ENCODE peak calls at places on chromosomes 4 and X, in ten cellular contexts. M is ACHN; O is CD4-positive, alpha-beta T cell; P is epithelial cell of esophagus; Q is AG08396; H is CD4-positive, CD25-positive, alpha-beta regulatory T cell; D is cardiac muscle cell; L is stomach; X is GM10248; F is iris pigment epithelial cell. S is an unnamed sample.

GRCh38 chr4:153274967-153275366 is 69.5 kb upstream of the MND1 start:
- DNase-seq in M (no peak), O (no peak), P (peak; percentile 67), Q (no peak), H (no peak), D (no peak), L (no peak), X (no peak), F (peak; percentile 46), S (peak; percentile 3)

GRCh38 chrX:116961872-116962582 is 499.3 kb upstream of the CT83 start:
- DNase-seq in M (no peak), O (no peak), P (peak; percentile 9), Q (no peak), H (no peak), D (peak; percentile 8), L (no peak), X (no peak), F (peak; percentile 23), S (peak; percentile 56)

GRCh38 chr4:6772223-6772928 is 10.2 kb upstream of the KIAA0232 start:
- DNase-seq in M (no peak), O (no peak), P (peak; percentile 51), Q (no peak), H (no peak), D (no peak), L (no peak), X (no peak), F (no peak), S (no peak)

GRCh38 chr4:76459291-76459723 is 24.3 kb downstream of the SHROOM3 start:
- DNase-seq in M (peak; percentile 90), O (no peak), P (peak; percentile 85), Q (peak; percentile 30), H (no peak), D (peak; percentile 32), L (no peak), X (no peak), F (peak; percentile 75), S (no peak)

GRCh38 chrX:48835524-48836329 is at the start of gene PCSK1N:
- DNase-seq in M (no peak), O (peak; percentile 27), P (peak; percentile 5), Q (no peak), H (peak; percentile 37), D (no peak), L (no peak), X (no peak), F (no peak), S (peak; percentile 90)

GRCh38 chr4:6470502-6471302 is 1.7 kb downstream of the PPP2R2C start:
- DNase-seq in M (peak; percentile 61), O (no peak), P (peak; percentile 35), Q (peak; percentile 73), H (no peak), D (peak; percentile 26), L (peak; percentile 48), X (no peak), F (peak; percentile 42), S (peak; percentile 91)

GRCh38 chr4:108336076-108336475 is 167.3 kb upstream of the LEF1 start:
- DNase-seq in M (no peak), O (no peak), P (peak; percentile 81), Q (no peak), H (no peak), D (no peak), L (no peak), X (no peak), F (peak; percentile 62), S (no peak)

GRCh38 chrX:25219480-25219879 is 203.7 kb upstream of the ARX start:
- DNase-seq in M (no peak), O (no peak), P (no peak), Q (no peak), H (no peak), D (no peak), L (no peak), X (no peak), F (no peak), S (no peak)

GRCh38 chr4:156138781-156139280 is 185.2 kb upstream of the CTSO start:
- DNase-seq in M (no peak), O (no peak), P (no peak), Q (no peak), H (no peak), D (no peak), L (no peak), X (no peak), F (no peak), S (no peak)

GRCh38 chr4:101669832-101670188 is 120.7 kb upstream of the BANK1 start:
- DNase-seq in M (no peak), O (no peak), P (no peak), Q (no peak), H (no peak), D (no peak), L (no peak), X (no peak), F (no peak), S (no peak)